ENCODE peak calls at places on chromosomes 6 and 20, in five cellular contexts. G is heart left ventricle, K is HFFc6, X is stomach, B is B cell. A is an unnamed sample.

GRCh38 chr6:157644043-157644810 is 178.8 kb upstream of the SNX9 start:
- DNase-seq in G (no peak), B (no peak), X (no peak), K (peak; percentile 33), A (no peak)

GRCh38 chr6:142482249-142482648 is 180.4 kb downstream of the ADGRG6 start:
- DNase-seq in G (no peak), X (no peak), K (no peak), B (no peak), A (no peak)

GRCh38 chr20:25059866-25060465 is 2.0 kb upstream of the ACSS1 start:
- DNase-seq in B (no peak), X (peak; percentile 35), G (no peak), K (no peak), A (no peak)

GRCh38 chr6:32931211-32931610 is 9.6 kb downstream of the HLA-DMB start:
- DNase-seq in K (no peak), G (no peak), X (no peak), B (no peak), A (no peak)

GRCh38 chr6:90290991-90291390 is 5.7 kb downstream of the BACH2 start:
- DNase-seq in K (no peak), X (no peak), B (no peak), G (no peak), A (no peak)

GRCh38 chr20:43973231-43973630 is 58.6 kb downstream of the TOX2 start:
- DNase-seq in G (no peak), B (no peak), K (no peak), X (no peak), A (no peak)

GRCh38 chr6:130994319-130995097 is 68.5 kb downstream of the EPB41L2 start:
- DNase-seq in K (no peak), B (no peak), G (no peak), X (no peak), A (no peak)

GRCh38 chr6:168709440-168709839 is 268.5 kb downstream of the SMOC2 start:
- DNase-seq in X (no peak), B (no peak), G (no peak), K (no peak), A (no peak)

GRCh38 chr6:132780770-132781371 is 17.6 kb downstream of the SLC18B1 start:
- DNase-seq in B (no peak), K (peak; percentile 9), X (no peak), G (no peak), A (no peak)

GRCh38 chr6:104525677-104526322 is 333.9 kb downstream of the HACE1 start:
- DNase-seq in B (peak; percentile 65), X (peak; percentile 67), K (peak; percentile 68), G (peak; percentile 55), A (peak; percentile 58)

GRCh38 chr6:82616386-82617028 is 252.9 kb downstream of the TPBG start:
- DNase-seq in B (no peak), K (peak; percentile 10), X (no peak), G (no peak), A (no peak)

GRCh38 chr6:153625089-153625488 is 414.0 kb upstream of the OPRM1 start:
- DNase-seq in G (no peak), X (no peak), B (no peak), K (no peak), A (no peak)

GRCh38 chr6:41963371-41963770 is 21.8 kb upstream of the CCND3 start:
- DNase-seq in X (peak; percentile 9), B (no peak), K (no peak), G (no peak), A (no peak)

GRCh38 chr6:10640402-10640801 is 54.0 kb downstream of the C6orf52 start:
- DNase-seq in K (no peak), X (no peak), B (no peak), G (no peak), A (no peak)

GRCh38 chr6:82362868-82363267 is 749 bp upstream of the TPBG start:
- DNase-seq in G (no peak), B (no peak), K (peak; percentile 95), X (no peak), A (no peak)

GRCh38 chr6:166435574-166435973 is 52.8 kb upstream of the MPC1 start:
- DNase-seq in B (no peak), K (no peak), X (peak; percentile 31), G (no peak), A (no peak)

GRCh38 chr6:45454008-45454911 is 76.5 kb upstream of the SUPT3H start:
- DNase-seq in B (no peak), G (no peak), X (no peak), K (peak; percentile 84), A (no peak)

GRCh38 chr6:104789770-104790190 is 69.9 kb downstream of the HACE1 start:
- DNase-seq in X (no peak), K (peak; percentile 45), G (no peak), B (no peak), A (peak; percentile 26)

GRCh38 chr20:39849664-39850063 is 839.4 kb downstream of the MAFB start:
- DNase-seq in X (peak; percentile 28), K (peak; percentile 88), G (peak; percentile 86), B (no peak), A (no peak)

GRCh38 chr6:50956014-50956413 is 137.3 kb downstream of the TFAP2B start:
- DNase-seq in X (no peak), B (no peak), K (no peak), G (no peak), A (no peak)

GRCh38 chr20:57968111-57968510 is 258.3 kb upstream of the PMEPA1 start:
- DNase-seq in G (no peak), X (no peak), K (peak; percentile 4), B (no peak), A (no peak)

GRCh38 chr6:35473075-35473848 is 5.1 kb downstream of the RPL10A start:
- DNase-seq in K (no peak), G (no peak), X (no peak), B (no peak), A (no peak)

GRCh38 chr6:1281746-1282145 is 30.2 kb upstream of the FOXQ1 start:
- DNase-seq in G (no peak), K (no peak), B (no peak), X (no peak), A (no peak)

GRCh38 chr20:36266189-36266588 is 29.9 kb downstream of the AAR2 start:
- DNase-seq in X (no peak), K (no peak), G (no peak), B (no peak), A (no peak)

GRCh38 chr6:54244430-54244829 is 63.8 kb upstream of the TINAG start:
- DNase-seq in K (peak; percentile 24), B (no peak), X (no peak), G (no peak), A (no peak)

GRCh38 chr6:89483111-89483720 is 50.3 kb downstream of the ANKRD6 start:
- DNase-seq in K (no peak), B (no peak), G (peak; percentile 67), X (no peak), A (no peak)

GRCh38 chr6:104958178-104958520 is 1.2 kb downstream of the LIN28B start:
- DNase-seq in K (no peak), X (no peak), B (no peak), G (no peak), A (no peak)

GRCh38 chr6:89118931-89119330 is 1.1 kb upstream of the SRSF12 start:
- DNase-seq in K (no peak), G (no peak), X (no peak), B (no peak), A (no peak)

GRCh38 chr20:43191946-43192847 is 2.5 kb upstream of the PTPRT start:
- DNase-seq in B (no peak), K (no peak), G (no peak), X (no peak), A (peak; percentile 53)

GRCh38 chr6:105401247-105402089 is 1.4 kb downstream of the PREP start:
- DNase-seq in X (no peak), K (peak; percentile 6), B (no peak), G (no peak), A (no peak)

GRCh38 chr6:408599-409102 is 17.1 kb downstream of the IRF4 start:
- DNase-seq in X (no peak), G (peak; percentile 43), B (peak; percentile 37), K (peak; percentile 10), A (no peak)

GRCh38 chr6:10874207-10874606 is 7.6 kb downstream of the GCM2 start:
- DNase-seq in X (no peak), G (no peak), B (no peak), K (no peak), A (no peak)

GRCh38 chr20:52192296-52193007 is 873 bp upstream of the ZFP64 start:
- DNase-seq in X (no peak), B (no peak), G (peak; percentile 55), K (peak; percentile 6), A (peak; percentile 68)

GRCh38 chr20:52191132-52191435 is 495 bp downstream of the ZFP64 start:
- DNase-seq in K (no peak), G (no peak), B (no peak), X (no peak), A (no peak)

GRCh38 chr20:52190437-52191131 is 995 bp downstream of the ZFP64 start:
- DNase-seq in G (peak; percentile 29), K (peak; percentile 18), B (peak; percentile 45), X (peak; percentile 34), A (peak; percentile 71)

GRCh38 chr20:52193133-52193532 is 1.6 kb upstream of the ZFP64 start:
- DNase-seq in K (no peak), B (no peak), X (no peak), G (no peak), A (no peak)

GRCh38 chr20:52191436-52192295 is at the start of gene ZFP64:
- DNase-seq in G (peak; percentile 82), X (peak; percentile 76), B (peak; percentile 70), K (peak; percentile 68), A (peak; percentile 88)
- TF ChIP-seq CTCF in G (peak; percentile 53), X (no peak), B (peak; percentile 68), K (peak; percentile 81), A (peak; percentile 88)

GRCh38 chr6:4224082-4224978 is 89.0 kb upstream of the ECI2 start:
- DNase-seq in G (no peak), K (peak; percentile 6), X (no peak), B (no peak), A (no peak)

GRCh38 chr6:4220619-4221018 is 85.2 kb upstream of the ECI2 start:
- DNase-seq in X (no peak), B (no peak), K (no peak), G (no peak), A (no peak)

DNA sequence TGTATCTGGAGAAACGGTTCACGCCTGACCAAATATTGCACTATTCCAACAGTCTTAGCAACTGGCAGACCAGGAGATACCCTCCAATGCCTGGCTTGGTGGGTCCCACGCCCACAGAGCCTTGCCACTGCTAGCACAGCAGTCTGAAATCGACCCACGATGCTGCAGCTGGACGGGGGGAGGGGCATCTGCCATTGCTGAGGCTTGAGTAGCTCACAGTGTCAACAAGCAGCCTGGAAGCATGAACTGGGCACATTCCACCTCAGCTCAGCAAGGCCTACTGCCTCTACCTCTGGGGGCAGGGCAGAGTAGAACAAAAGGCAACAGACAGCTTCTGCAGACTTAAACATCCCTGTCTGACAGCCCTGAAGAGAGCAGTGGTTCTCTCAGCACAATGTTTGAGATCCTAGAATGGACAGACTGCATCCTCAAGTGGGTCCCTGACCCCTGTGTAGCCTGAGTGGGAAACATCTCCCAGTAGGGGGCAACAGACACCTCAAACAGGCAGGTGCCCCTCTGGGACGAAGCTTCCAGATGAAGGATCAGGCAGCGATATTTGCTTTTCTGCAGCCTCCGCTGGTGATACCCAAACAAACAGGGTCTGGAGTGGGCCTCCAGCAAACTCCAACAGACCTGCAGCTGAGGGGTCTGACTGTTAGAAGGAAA is 90.0 kb upstream of the ECI2 start:
- DNase-seq in K (no peak), G (no peak), B (no peak), X (no peak), A (no peak)
- TF ChIP-seq CTCF in K (peak; percentile 24), G (peak; percentile 15), B (no peak), X (no peak), A (no peak)

GRCh38 chr6:137921823-137922222 is 54.8 kb downstream of the TNFAIP3 start:
- DNase-seq in B (no peak), X (no peak), G (no peak), K (no peak), A (no peak)
- TF ChIP-seq CTCF in B (no peak), X (no peak), G (no peak), K (no peak), A (no peak)

GRCh38 chr6:23547851-23548250 is 578.2 kb upstream of the NRSN1 start:
- DNase-seq in K (no peak), B (no peak), G (no peak), X (no peak), A (no peak)
- TF ChIP-seq CTCF in K (no peak), B (no peak), G (no peak), X (no peak), A (no peak)